ENCODE peak calls at places on chromosomes 3 and 15, in seven cellular contexts. C is CD4-positive, alpha-beta T cell; W is colonic mucosa; B is body of pancreas; Q is fibroblast of mammary gland; T is heart left ventricle; R is cardiac fibroblast. J is an unnamed sample.

GRCh38 chr3:9441501-9442221 is 44.2 kb downstream of the SETD5 start:
- DNase-seq in C (no peak), W (no peak), B (no peak), Q (peak; percentile 16), T (no peak), R (no peak), J (no peak)

GRCh38 chr15:76979331-76979925 is 15.5 kb upstream of the PSTPIP1 start:
- DNase-seq in C (no peak), W (no peak), B (no peak), Q (no peak), T (no peak), R (no peak), J (no peak)

GRCh38 chr3:190291994-190292584 is 30.2 kb downstream of the CLDN1 start:
- DNase-seq in C (no peak), W (no peak), B (no peak), Q (no peak), T (no peak), R (no peak), J (no peak)

GRCh38 chr3:116663161-116663885 is 46.3 kb upstream of the TUSC7 start:
- DNase-seq in C (no peak), W (no peak), B (no peak), Q (no peak), T (no peak), R (no peak), J (no peak)

GRCh38 chr3:184688251-184688851 is 23.5 kb downstream of the MAGEF1 start:
- DNase-seq in C (no peak), W (no peak), B (peak; percentile 34), Q (peak; percentile 84), T (no peak), R (peak; percentile 65), J (no peak)

GRCh38 chr15:36643551-36643950 is 64.1 kb downstream of the CDIN1 start:
- DNase-seq in C (no peak), W (no peak), B (no peak), Q (no peak), T (no peak), R (peak; percentile 33), J (no peak)

GRCh38 chr3:176872771-176873209 is 324.5 kb downstream of the TBL1XR1 start:
- DNase-seq in C (peak; percentile 42), W (peak; percentile 58), B (peak; percentile 67), Q (peak; percentile 59), T (no peak), R (peak; percentile 68), J (peak; percentile 75)

GRCh38 chr15:96553006-96553405 is 222.5 kb downstream of the NR2F2 start:
- DNase-seq in C (no peak), W (no peak), B (no peak), Q (peak; percentile 6), T (no peak), R (peak; percentile 42), J (no peak)

GRCh38 chr3:31187380-31187779 is 292.9 kb upstream of the GADL1 start:
- DNase-seq in C (no peak), W (no peak), B (no peak), Q (no peak), T (no peak), R (no peak), J (no peak)

GRCh38 chr15:52005748-52006701 is 13.0 kb upstream of the MAPK6 start:
- DNase-seq in C (no peak), W (no peak), B (no peak), Q (peak; percentile 77), T (no peak), R (peak; percentile 85), J (peak; percentile 51)

GRCh38 chr15:45664451-45664850 is 29.6 kb downstream of the SQOR start:
- DNase-seq in C (no peak), W (no peak), B (no peak), Q (peak; percentile 42), T (no peak), R (peak; percentile 73), J (peak; percentile 26)

GRCh38 chr3:47804571-47804970 is 1.6 kb downstream of the DHX30 start:
- DNase-seq in C (no peak), W (no peak), B (no peak), Q (no peak), T (no peak), R (no peak), J (no peak)

GRCh38 chr3:47803478-47804025 is 614 bp downstream of the DHX30 start:
- DNase-seq in C (peak; percentile 11), W (no peak), B (no peak), Q (no peak), T (no peak), R (no peak), J (peak; percentile 10)

GRCh38 chr3:47794585-47794984 is 8.4 kb upstream of the DHX30 start:
- DNase-seq in C (no peak), W (no peak), B (no peak), Q (no peak), T (no peak), R (no peak), J (no peak)

GRCh38 chr3:47802734-47803477 is at the start of gene DHX30:
- DNase-seq in C (peak; percentile 81), W (peak; percentile 90), B (peak; percentile 86), Q (peak; percentile 78), T (peak; percentile 91), R (peak; percentile 87), J (peak; percentile 92)

DNA sequence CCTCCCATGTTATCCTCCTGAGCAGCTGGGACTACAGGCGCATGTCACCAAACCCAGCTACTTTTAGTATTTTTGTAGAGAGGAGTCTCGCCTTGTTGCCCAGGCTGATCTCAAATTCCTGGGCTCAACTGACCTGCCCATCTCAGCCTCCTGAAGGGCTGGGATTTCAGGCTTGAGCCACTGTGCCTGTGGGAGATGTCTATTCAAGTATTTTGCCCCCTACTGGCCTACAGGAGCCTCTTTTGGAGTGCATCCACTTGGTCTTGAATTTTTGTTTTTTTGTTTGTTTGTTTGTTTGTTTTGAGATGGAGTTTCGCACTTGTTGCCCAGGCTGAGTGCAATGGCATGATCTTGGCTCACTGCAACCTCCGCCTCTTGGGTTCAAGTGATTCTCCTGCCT is 3.2 kb upstream of the DHX30 start:
- DNase-seq in C (no peak), W (no peak), B (no peak), Q (peak; percentile 17), T (no peak), R (peak; percentile 33), J (no peak)
- TF ChIP-seq CTCF in C (peak; percentile 11), W (no peak), B (no peak), Q (peak; percentile 47), T (peak; percentile 29), R (peak; percentile 44), J (peak; percentile 46)

GRCh38 chr15:38351466-38351865 is 98.8 kb downstream of the SPRED1 start:
- DNase-seq in C (no peak), W (no peak), B (no peak), Q (no peak), T (no peak), R (no peak), J (no peak)

GRCh38 chr15:38349251-38349650 is 96.6 kb downstream of the SPRED1 start:
- DNase-seq in C (no peak), W (no peak), B (no peak), Q (no peak), T (no peak), R (peak; percentile 47), J (no peak)

GRCh38 chr15:38354321-38354929 is 99.5 kb upstream of the FAM98B start:
- DNase-seq in C (peak; percentile 44), W (peak; percentile 64), B (peak; percentile 46), Q (peak; percentile 78), T (peak; percentile 58), R (peak; percentile 88), J (peak; percentile 77)
- TF ChIP-seq CTCF in C (peak; percentile 70), W (peak; percentile 81), B (peak; percentile 41), Q (peak; percentile 77), T (peak; percentile 66), R (peak; percentile 76), J (peak; percentile 68)

DNA sequence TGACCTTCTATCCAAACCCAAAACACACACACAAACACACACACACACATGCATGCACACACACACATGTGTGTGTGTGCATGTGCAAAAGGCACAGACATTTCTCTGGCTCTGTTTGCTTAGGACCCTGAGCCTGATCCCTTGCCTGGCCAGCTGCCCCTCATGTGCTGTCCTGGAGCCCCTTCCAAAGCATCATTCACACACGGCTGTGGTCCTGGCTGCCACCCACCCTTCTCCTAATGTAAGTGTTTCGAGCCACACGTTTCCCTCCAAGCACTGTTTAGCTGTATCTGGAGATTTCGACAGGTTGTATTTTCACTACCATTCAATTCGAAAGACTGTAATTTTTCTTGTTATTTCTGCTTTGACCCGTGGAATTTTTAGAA is 45.8 kb upstream of the KLF13 start:
- DNase-seq in C (no peak), W (no peak), B (no peak), Q (no peak), T (no peak), R (no peak), J (no peak)
- TF ChIP-seq CTCF in C (no peak), W (no peak), B (no peak), Q (no peak), T (no peak), R (no peak), J (no peak)

GRCh38 chr3:140972833-140973232 is 31.2 kb downstream of the SLC25A36 start:
- DNase-seq in C (no peak), W (no peak), B (no peak), Q (peak; percentile 31), T (no peak), R (peak; percentile 42), J (no peak)
- TF ChIP-seq CTCF in C (no peak), W (no peak), B (no peak), Q (peak; percentile 39), T (peak; percentile 27), R (peak; percentile 34), J (peak; percentile 50)

DNA sequence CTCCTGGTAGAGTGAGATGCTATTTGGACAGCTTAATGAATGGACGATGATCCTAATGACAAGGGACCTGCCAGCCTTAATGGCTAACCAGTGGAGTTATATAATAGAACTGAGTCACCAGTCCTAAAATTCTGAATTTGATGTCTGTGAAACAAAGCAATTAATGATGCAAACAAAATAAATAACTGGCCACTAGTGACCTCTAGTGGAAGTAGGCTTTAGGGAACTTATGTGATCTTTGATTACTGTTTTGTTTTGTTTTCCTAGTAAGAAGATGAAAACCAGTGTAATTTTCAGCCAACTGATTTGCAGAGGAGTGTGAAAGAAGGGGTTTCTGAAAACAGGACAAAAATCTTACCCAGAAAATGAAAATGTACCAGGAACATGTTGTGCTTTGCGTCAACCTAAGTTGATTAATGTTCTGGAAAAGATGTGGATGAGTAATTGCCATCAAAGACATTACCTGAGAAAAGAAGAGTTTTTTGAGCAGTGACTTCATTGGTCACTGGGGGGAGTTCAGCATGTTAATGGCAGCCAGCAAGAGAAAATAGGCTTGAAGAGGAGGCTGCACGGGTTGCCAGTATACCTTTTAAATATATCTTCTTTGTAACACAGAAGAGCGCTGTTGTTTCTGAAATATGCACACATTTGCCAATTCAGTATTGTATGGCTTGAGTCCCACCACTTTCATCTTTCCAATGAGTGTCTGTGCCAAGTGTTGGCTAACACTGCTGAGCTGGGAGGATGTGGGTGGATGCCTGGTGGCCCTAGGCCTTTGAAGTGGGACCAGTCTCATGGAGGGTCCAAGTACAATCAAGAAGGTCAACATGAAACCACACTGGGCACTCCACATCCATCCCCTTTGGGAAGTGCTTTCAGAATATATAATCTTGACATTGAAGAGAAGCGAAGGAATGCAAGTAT is 9.3 kb downstream of the VEPH1 start:
- DNase-seq in C (no peak), W (no peak), B (no peak), Q (peak; percentile 82), T (no peak), R (peak; percentile 82), J (no peak)
- TF ChIP-seq CTCF in C (no peak), W (peak; percentile 57), B (peak; percentile 47), Q (peak; percentile 74), T (peak; percentile 64), R (peak; percentile 50), J (peak; percentile 48)

DNA sequence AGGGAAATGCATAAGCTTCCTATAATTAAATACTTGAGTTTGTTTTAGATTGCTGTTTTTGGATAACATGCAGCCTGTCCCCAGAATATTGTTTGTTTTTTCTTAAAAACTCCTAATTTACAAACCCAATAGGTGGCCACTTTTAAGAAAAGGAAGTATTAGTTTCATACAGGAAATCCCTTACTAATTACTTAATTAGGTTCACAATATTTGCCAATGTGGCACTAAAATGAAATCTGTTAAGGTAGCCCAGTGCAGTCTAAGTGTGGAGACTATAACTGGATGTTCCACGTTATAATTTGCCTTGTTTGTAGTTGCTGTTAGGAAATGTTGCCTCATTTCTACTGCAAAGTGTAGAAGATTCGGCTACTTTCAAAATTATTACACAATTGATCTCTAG is 195.8 kb downstream of the BBX start:
- DNase-seq in C (no peak), W (no peak), B (no peak), Q (no peak), T (no peak), R (no peak), J (no peak)
- TF ChIP-seq CTCF in C (no peak), W (no peak), B (no peak), Q (no peak), T (no peak), R (no peak), J (no peak)